ENCODE peak calls at places on chromosomes 5 and 9, in nine cellular contexts. U, D, Q, X, V, C, M, L and R are unnamed samples.

GRCh38 chr5:31291323-31291854 is 97.9 kb downstream of the CDH6 start:
- DNase-seq in U (no peak), L (no peak), V (no peak), D (no peak), C (no peak), M (no peak), X (no peak), Q (peak), R (no peak)

GRCh38 chr5:62937661-62938558 is 359.3 kb downstream of the LRRC70 start:
- DNase-seq in U (no peak), M (peak), X (no peak), V (no peak), C (no peak), Q (no peak), L (no peak), D (peak), R (peak)

GRCh38 chr5:53123702-53124101 is 14.1 kb upstream of the MOCS2 start:
- DNase-seq in Q (no peak), U (no peak), C (no peak), D (peak), V (no peak), L (no peak), M (no peak), X (no peak), R (peak)

GRCh38 chr9:1386420-1386819 is 336.3 kb downstream of the DMRT2 start:
- DNase-seq in M (no peak), L (no peak), U (no peak), Q (no peak), D (no peak), V (peak), X (no peak), C (no peak), R (no peak)

GRCh38 chr5:60148356-60148755 is 254.8 kb upstream of the PDE4D start:
- DNase-seq in V (no peak), L (no peak), C (no peak), U (no peak), X (no peak), M (no peak), Q (no peak), D (peak), R (peak)

GRCh38 chr9:125190371-125190801 is 783 bp upstream of the PPP6C start:
- DNase-seq in X (no peak), M (no peak), L (no peak), V (no peak), C (no peak), U (no peak), Q (no peak), D (no peak), R (no peak)

GRCh38 chr9:88991066-88992030 is at the start of gene S1PR3:
- DNase-seq in U (no peak), V (peak), M (no peak), X (no peak), L (peak), C (peak), D (peak), Q (peak), R (peak)

GRCh38 chr5:89168766-89169165 is 285.8 kb upstream of the MEF2C start:
- DNase-seq in U (no peak), M (no peak), V (no peak), X (no peak), D (no peak), C (no peak), Q (no peak), L (no peak), R (no peak)

GRCh38 chr5:163105456-163105855 is 331.9 kb upstream of the CCNG1 start:
- DNase-seq in L (no peak), Q (no peak), U (no peak), V (no peak), C (no peak), D (no peak), M (no peak), X (no peak), R (no peak)

GRCh38 chr9:88339322-88339721 is 48.9 kb upstream of the SPIN1 start:
- DNase-seq in M (no peak), C (no peak), Q (no peak), D (no peak), X (no peak), V (no peak), L (no peak), U (no peak), R (no peak)

GRCh38 chr9:112378441-112379176 is 1.3 kb upstream of the HSDL2 start:
- DNase-seq in D (no peak), M (no peak), X (no peak), U (peak), V (no peak), L (no peak), Q (peak), C (no peak), R (no peak)

GRCh38 chr9:18826248-18826647 is 206.8 kb downstream of the SAXO1 start:
- DNase-seq in C (no peak), U (no peak), M (no peak), D (no peak), L (no peak), X (no peak), Q (peak), V (no peak), R (no peak)

GRCh38 chr5:65624025-65624569 is at the start of gene TRIM23:
- DNase-seq in V (peak), D (peak), C (peak), U (peak), Q (peak), X (peak), L (peak), M (peak), R (peak)

GRCh38 chr5:137374110-137374853 is 124.8 kb downstream of the SPOCK1 start:
- DNase-seq in C (no peak), Q (no peak), M (no peak), L (no peak), D (no peak), V (no peak), U (no peak), X (no peak), R (no peak)

GRCh38 chr5:156934450-156935211 is 28.4 kb downstream of the TIMD4 start:
- DNase-seq in C (no peak), L (no peak), D (no peak), U (no peak), V (peak), Q (peak), M (peak), X (no peak), R (peak)

GRCh38 chr5:77915346-77915745 is 139.2 kb upstream of the TBCA start:
- DNase-seq in X (no peak), M (no peak), D (no peak), U (no peak), L (no peak), V (no peak), Q (no peak), C (no peak), R (no peak)

GRCh38 chr5:98935206-98935605 is 6.4 kb upstream of the CHD1 start:
- DNase-seq in L (no peak), C (no peak), Q (no peak), V (no peak), M (no peak), D (no peak), U (no peak), X (no peak), R (no peak)

GRCh38 chr5:74143724-74144330 is 496.7 kb downstream of the ENC1 start:
- DNase-seq in X (no peak), L (no peak), D (no peak), U (no peak), M (no peak), Q (no peak), C (no peak), V (peak), R (no peak)

GRCh38 chr5:93890657-93891056 is 149.3 kb upstream of the POU5F2 start:
- DNase-seq in U (no peak), X (no peak), V (no peak), Q (no peak), L (no peak), M (no peak), D (peak), C (no peak), R (peak)

GRCh38 chr9:120482424-120483186 is 97.4 kb downstream of the CDK5RAP2 start:
- DNase-seq in L (no peak), D (no peak), V (no peak), Q (peak), U (no peak), M (no peak), X (no peak), C (no peak), R (no peak)

GRCh38 chr5:131758520-131758900 is 38.3 kb downstream of the FNIP1 start:
- DNase-seq in D (peak), L (no peak), V (no peak), X (no peak), Q (no peak), M (no peak), C (no peak), U (no peak), R (peak)

GRCh38 chr5:177553671-177554429 is 513 bp downstream of the FAM193B start:
- DNase-seq in X (no peak), L (peak), D (no peak), C (peak), M (no peak), Q (peak), U (peak), V (peak), R (no peak)

GRCh38 chr5:133472829-133473228 is 139.5 kb downstream of the FSTL4 start:
- DNase-seq in C (no peak), X (no peak), M (no peak), V (peak), D (no peak), Q (peak), L (no peak), U (no peak), R (no peak)

GRCh38 chr5:174615986-174616500 is 108.3 kb upstream of the MSX2 start:
- DNase-seq in C (no peak), Q (peak), U (no peak), V (no peak), D (no peak), X (no peak), M (no peak), L (no peak), R (no peak)

GRCh38 chr5:145350501-145350900 is 484.6 kb downstream of the PRELID2 start:
- DNase-seq in L (no peak), Q (no peak), D (no peak), X (peak), U (no peak), C (no peak), V (no peak), M (no peak), R (peak)

GRCh38 chr5:181163487-181164075 is 16.2 kb downstream of the OR2V2 start:
- DNase-seq in U (no peak), V (peak), X (no peak), Q (peak), L (no peak), D (no peak), C (no peak), M (no peak), R (no peak)

GRCh38 chr5:172954751-172955159 is 4.5 kb upstream of the RPL26L1 start:
- DNase-seq in Q (no peak), U (no peak), L (no peak), V (no peak), M (no peak), C (no peak), X (no peak), D (no peak), R (peak)

GRCh38 chr9:114070188-114071103 is 7.7 kb downstream of the AMBP start:
- DNase-seq in L (no peak), C (no peak), V (no peak), M (no peak), X (no peak), Q (no peak), U (no peak), D (no peak), R (no peak)

GRCh38 chr5:90866915-90867715 is 308.5 kb downstream of the ADGRV1 start:
- DNase-seq in D (no peak), U (no peak), M (peak), C (no peak), L (no peak), V (no peak), Q (no peak), X (no peak), R (peak)

GRCh38 chr9:14500705-14501104 is 186.8 kb upstream of the NFIB start:
- DNase-seq in U (no peak), M (no peak), X (no peak), Q (no peak), L (no peak), V (no peak), D (no peak), C (no peak), R (no peak)

GRCh38 chr9:4293293-4293931 is 6.5 kb downstream of the GLIS3 start:
- DNase-seq in U (no peak), X (no peak), M (no peak), L (no peak), V (no peak), D (peak), Q (no peak), C (no peak), R (peak)

GRCh38 chr5:15808577-15808976 is 308.6 kb downstream of the FBXL7 start:
- DNase-seq in V (no peak), U (no peak), C (no peak), D (no peak), M (no peak), X (no peak), Q (no peak), L (no peak), R (no peak)

GRCh38 chr9:137970686-137971476 is 93.3 kb downstream of the CACNA1B start:
- DNase-seq in D (no peak), V (no peak), U (no peak), Q (no peak), M (peak), C (no peak), X (no peak), L (peak), R (no peak)

GRCh38 chr5:116372931-116373597 is 201.6 kb downstream of the SEMA6A start:
- DNase-seq in Q (no peak), V (no peak), D (no peak), U (no peak), X (no peak), L (no peak), M (no peak), C (no peak), R (no peak)

GRCh38 chr5:139446956-139447779 is 7.8 kb upstream of the DNAJC18 start:
- DNase-seq in U (no peak), V (no peak), L (no peak), M (no peak), C (no peak), Q (no peak), D (no peak), X (no peak), R (peak)

GRCh38 chr5:115671939-115672338 is 46.1 kb upstream of the TMED7 start:
- DNase-seq in U (no peak), Q (no peak), X (no peak), D (no peak), V (no peak), M (no peak), L (no peak), C (no peak), R (no peak)

GRCh38 chr9:136771907-136772306 is 7.6 kb upstream of the LCN15 start:
- DNase-seq in C (no peak), U (no peak), L (no peak), Q (no peak), M (no peak), X (no peak), D (no peak), V (no peak), R (no peak)

GRCh38 chr9:136765041-136765440 is 723 bp upstream of the LCN15 start:
- DNase-seq in D (no peak), M (peak), U (peak), Q (no peak), X (no peak), V (no peak), L (no peak), C (no peak), R (no peak)

GRCh38 chr9:136773386-136774044 is 9.2 kb upstream of the LCN15 start:
- DNase-seq in D (no peak), L (peak), C (no peak), V (peak), M (peak), X (no peak), Q (peak), U (peak), R (no peak)

GRCh38 chr9:136774416-136775045 is 10.2 kb upstream of the LCN15 start:
- DNase-seq in D (no peak), U (no peak), C (no peak), L (no peak), V (no peak), M (no peak), Q (no peak), X (no peak), R (no peak)

DNA sequence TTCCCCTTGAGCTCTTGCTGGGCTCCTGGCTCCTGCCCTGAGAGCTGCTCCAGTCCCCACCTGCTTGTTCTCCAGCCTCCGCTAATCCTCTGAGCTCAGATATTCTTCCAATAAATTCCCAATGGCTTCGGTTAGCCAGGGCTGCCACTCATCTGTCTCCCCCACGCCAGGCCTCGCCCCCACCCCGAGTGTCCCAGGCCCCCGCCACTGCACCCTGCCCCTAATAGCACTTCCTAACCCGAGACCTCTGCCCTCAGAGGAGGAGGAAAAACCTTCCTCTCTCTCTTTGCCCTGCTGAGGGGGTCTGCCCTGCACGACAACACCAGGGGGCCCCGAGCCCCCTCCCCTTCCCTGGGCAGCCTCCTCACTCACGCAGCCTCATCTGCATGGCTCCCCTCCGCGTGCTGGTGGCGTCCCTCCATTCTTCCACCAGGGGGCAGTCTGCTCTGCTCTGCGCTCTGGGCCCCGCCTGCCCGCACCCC is 5.4 kb upstream of the LCN15 start:
- DNase-seq in D (no peak), L (no peak), V (peak), C (no peak), X (no peak), U (no peak), Q (peak), M (no peak), R (no peak)
- TF ChIP-seq CTCF in D (peak), L (peak), V (peak), C (no peak), X (peak), U (peak), Q (peak), M (peak), R (peak)

DNA sequence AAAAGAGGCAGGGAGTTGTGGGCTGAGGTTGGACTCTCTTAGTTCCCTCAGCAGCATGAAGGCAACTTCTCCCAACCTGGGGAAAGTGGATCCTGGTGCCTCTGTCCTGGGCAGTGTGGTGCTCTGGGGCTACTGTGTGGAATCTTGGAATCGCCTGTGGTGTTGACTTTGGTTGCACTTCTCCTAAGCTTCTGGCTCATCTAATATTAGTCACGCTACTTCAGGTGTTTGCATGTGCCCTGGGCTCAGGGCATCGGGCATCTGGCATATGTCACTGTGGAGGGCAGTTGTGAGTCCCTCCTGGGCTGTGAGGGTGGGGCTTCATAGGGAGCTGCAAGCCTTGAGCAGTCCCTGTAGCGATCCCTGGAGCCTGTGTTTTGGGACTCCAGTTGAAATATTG is 32.4 kb downstream of the STXBP1 start:
- DNase-seq in X (no peak), U (no peak), C (no peak), M (no peak), Q (no peak), V (no peak), D (no peak), L (peak), R (no peak)
- H3K4me3 ChIP-seq in X (no peak), U (no peak), C (no peak), M (no peak), Q (no peak), V (no peak), D (no peak), L (no peak), R (no peak)

DNA sequence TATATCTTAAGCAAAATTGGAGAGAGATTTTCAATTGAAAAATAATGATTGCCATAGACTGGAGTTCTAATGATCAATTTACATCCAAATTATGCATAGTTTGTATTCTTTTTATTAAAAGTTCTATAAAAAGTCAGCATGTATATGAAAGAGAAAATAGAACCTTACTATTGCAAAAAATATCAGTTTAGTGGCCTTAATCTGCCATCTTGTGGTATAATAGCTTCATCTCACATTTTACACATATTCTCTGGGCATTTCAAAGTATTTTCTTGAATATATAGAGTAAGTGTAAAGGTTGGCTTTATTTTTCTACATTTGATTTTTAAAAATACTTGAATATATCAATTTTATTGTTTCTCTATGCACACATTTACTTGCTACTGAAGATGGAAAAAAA is 1858.6 kb upstream of the CDH9 start:
- DNase-seq in V (no peak), U (no peak), M (peak), X (no peak), C (no peak), D (no peak), Q (no peak), L (no peak), R (no peak)
- TF ChIP-seq CTCF in V (no peak), U (no peak), M (no peak), X (no peak), C (no peak), D (no peak), Q (peak), L (no peak), R (no peak)

GRCh38 chr5:150410524-150411244 is 2.0 kb downstream of the CD74 start:
- DNase-seq in C (peak), D (peak), V (no peak), M (peak), Q (peak), X (peak), L (peak), U (peak), R (peak)
- H3K4me3 ChIP-seq in C (no peak), D (no peak), V (no peak), M (no peak), Q (no peak), X (no peak), L (peak), U (no peak), R (no peak)

GRCh38 chr5:76376141-76376900 is 26.8 kb upstream of the IQGAP2 start:
- DNase-seq in D (no peak), Q (no peak), U (no peak), C (no peak), L (no peak), V (no peak), M (no peak), X (no peak), R (peak)
- TF ChIP-seq CTCF in D (no peak), Q (no peak), U (no peak), C (no peak), L (no peak), V (no peak), M (peak), X (no peak), R (no peak)

DNA sequence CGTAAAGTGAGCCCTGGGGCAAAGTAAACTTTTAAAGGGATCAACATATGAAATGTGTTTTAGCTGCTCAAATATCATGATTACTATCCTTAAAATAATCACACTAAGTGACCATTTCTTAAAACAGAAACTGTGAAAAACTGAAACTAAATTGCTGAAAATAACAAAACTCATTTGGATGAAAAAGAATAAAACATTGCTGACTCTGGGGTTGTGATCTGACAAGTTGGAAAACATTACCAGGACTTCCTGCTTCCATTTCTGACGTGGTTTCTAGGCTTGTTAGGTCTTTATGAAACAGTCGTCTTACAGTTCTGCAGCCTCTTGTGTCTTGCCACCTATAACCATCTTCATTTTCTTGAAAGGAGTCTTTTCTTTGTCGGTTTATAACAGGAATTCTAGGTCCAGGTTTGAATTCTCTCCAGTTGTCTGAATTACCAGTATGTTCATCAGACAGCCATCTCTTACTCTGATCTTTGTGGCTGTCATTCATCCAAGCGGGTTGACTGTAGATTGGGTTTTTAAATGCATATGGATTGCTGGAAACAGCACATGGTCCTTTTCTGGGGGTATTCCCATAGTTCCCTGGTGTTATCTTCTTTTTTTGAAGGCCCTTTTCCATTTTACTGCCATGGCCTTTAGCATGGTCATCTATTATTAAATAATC is 1.6 kb downstream of the TUT7 start:
- DNase-seq in Q (no peak), L (no peak), X (no peak), V (no peak), M (no peak), D (peak), C (no peak), U (no peak), R (peak)
- H3K4me3 ChIP-seq in Q (peak), L (no peak), X (peak), V (peak), M (peak), D (peak), C (peak), U (no peak), R (peak)